ENCODE peak calls at places on chromosome X, in five cellular contexts. P is A549, V is GM12878, J is HepG2, R is SK-N-SH. X is an unnamed sample.

GRCh38 chrX:143571521-143571920 is 54.2 kb upstream of the SPANXN3 start:
- DNase-seq in P (no peak), V (no peak), J (no peak), R (no peak), X (no peak)

GRCh38 chrX:16222123-16222522 is 54.8 kb downstream of the MAGEB17 start:
- DNase-seq in P (no peak), V (no peak), J (no peak), R (no peak), X (no peak)

GRCh38 chrX:108165349-108166111 is 74.0 kb downstream of the ATG4A start:
- DNase-seq in P (peak), V (no peak), J (peak), R (peak), X (peak)

GRCh38 chrX:150219374-150220185 is 143.5 kb upstream of the MAMLD1 start:
- DNase-seq in P (peak), V (no peak), J (no peak), R (no peak), X (no peak)

GRCh38 chrX:132716006-132716405 is 227.2 kb upstream of the MBNL3 start:
- DNase-seq in P (no peak), V (no peak), J (no peak), R (peak), X (no peak)

GRCh38 chrX:22159071-22159470 is 113.6 kb upstream of the CBLL2 start:
- DNase-seq in P (no peak), V (no peak), J (no peak), R (no peak), X (no peak)

GRCh38 chrX:140709421-140709846 is at the start of gene LINC00632:
- DNase-seq in P (no peak), V (no peak), J (no peak), R (peak), X (no peak)

GRCh38 chrX:13836575-13836974 is 19.7 kb upstream of the GPM6B start:
- DNase-seq in P (no peak), V (no peak), J (no peak), R (no peak), X (no peak)

GRCh38 chrX:3743821-3744439 is 30.5 kb upstream of the PRKX start:
- DNase-seq in P (no peak), V (no peak), J (no peak), R (no peak), X (no peak)

GRCh38 chrX:27619975-27620374 is 29.8 kb downstream of the DCAF8L2 start:
- DNase-seq in P (peak), V (no peak), J (peak), R (no peak), X (peak)

GRCh38 chrX:107725761-107726555 is 49.6 kb downstream of the TSC22D3 start:
- DNase-seq in P (peak), V (no peak), J (no peak), R (no peak), X (no peak)

GRCh38 chrX:7889138-7889537 is 38.1 kb downstream of the PNPLA4 start:
- DNase-seq in P (no peak), V (no peak), J (no peak), R (no peak), X (no peak)

GRCh38 chrX:7891928-7892327 is 35.3 kb downstream of the PNPLA4 start:
- DNase-seq in P (no peak), V (no peak), J (peak), R (peak), X (no peak)

DNA sequence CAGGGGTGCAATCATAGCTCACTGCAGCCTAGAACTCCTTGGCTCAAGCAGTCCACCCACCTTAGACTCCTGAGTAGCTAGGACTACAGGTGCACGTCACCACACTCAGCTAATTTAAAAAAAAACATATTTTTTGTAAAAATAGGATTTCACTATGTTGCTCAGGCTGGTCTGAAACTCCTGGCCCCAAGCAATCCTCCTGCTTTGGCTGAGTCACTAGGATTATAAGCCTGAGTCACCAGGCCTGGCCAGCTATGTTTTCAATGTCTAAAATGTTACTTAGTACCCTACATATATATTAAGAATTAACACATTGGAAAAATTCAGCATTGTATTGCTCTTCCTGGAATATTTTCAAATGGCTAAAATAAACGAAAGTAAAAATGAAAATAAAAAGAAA is 37.5 kb downstream of the PNPLA4 start:
- DNase-seq in P (no peak), V (no peak), J (no peak), R (no peak), X (no peak)
- TF ChIP-seq USF2 in P (no peak), V (no peak), J (no peak), R (no peak), X (no peak)

DNA sequence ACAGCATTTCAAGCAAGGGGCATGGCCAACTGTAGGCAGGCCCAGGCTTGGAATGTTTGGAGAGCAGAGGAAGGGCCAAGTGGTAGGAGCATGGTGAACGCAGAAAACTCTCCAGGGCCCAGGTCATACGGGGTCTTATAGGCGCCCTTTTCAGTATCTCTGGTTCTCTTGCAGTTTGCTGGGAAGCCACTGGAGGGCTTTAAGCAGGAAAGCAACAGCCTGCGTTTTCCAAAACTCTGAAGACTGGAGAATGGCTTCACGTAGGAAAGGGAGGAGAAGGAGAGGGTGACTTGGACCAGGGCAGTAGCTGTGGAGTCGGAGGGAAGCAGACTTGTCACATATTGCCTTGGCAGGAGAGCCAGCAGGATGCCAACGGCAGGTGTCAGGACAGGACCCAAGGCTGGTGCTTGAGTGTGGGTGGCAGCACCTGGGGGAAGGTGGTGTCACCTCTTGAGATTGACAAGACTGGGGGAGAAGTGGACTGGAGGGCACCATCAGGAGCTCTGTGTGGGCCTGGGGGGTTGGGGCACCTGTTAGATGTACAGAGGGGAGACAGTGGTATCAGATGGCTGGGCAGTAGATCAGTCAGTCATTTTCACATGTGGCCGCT is 21.9 kb downstream of the TKTL1 start:
- DNase-seq in P (peak), V (no peak), J (no peak), R (peak), X (peak)
- TF ChIP-seq REST in P (no peak), V (no peak), J (no peak), R (no peak), X (no peak)

GRCh38 chrX:68827256-68827655 is 1.6 kb upstream of the EFNB1 start:
- DNase-seq in P (no peak), V (no peak), J (no peak), R (no peak), X (no peak)
- TF ChIP-seq USF2 in P (no peak), V (no peak), J (no peak), R (no peak), X (no peak)

GRCh38 chrX:115462406-115462805 is 98.6 kb upstream of the PLS3 start:
- DNase-seq in P (no peak), V (no peak), J (no peak), R (no peak), X (no peak)

GRCh38 chrX:115460565-115460888 is 100.4 kb upstream of the PLS3 start:
- DNase-seq in P (no peak), V (no peak), J (no peak), R (no peak), X (no peak)

GRCh38 chrX:115459883-115460564 is 101.0 kb upstream of the PLS3 start:
- DNase-seq in P (no peak), V (no peak), J (no peak), R (no peak), X (no peak)
- TF ChIP-seq REST in P (no peak), V (no peak), J (no peak), R (no peak), X (no peak)

GRCh38 chrX:38654302-38654701 is 93.0 kb downstream of the TSPAN7 start:
- DNase-seq in P (peak), V (no peak), J (peak), R (peak), X (peak)
- TF ChIP-seq USF2 in P (no peak), V (no peak), J (no peak), R (no peak), X (no peak)

GRCh38 chrX:39755152-39756032 is 342.4 kb downstream of the BCOR start:
- DNase-seq in P (peak), V (no peak), J (peak), R (peak), X (peak)
- TF ChIP-seq REST in P (no peak), V (no peak), J (no peak), R (no peak), X (no peak)

X was measured in K562.